ENCODE peak calls at places on chromosomes 13 and 19, in five cellular contexts. D is heart left ventricle, I is uterus, C is spleen, Q is IMR-90. L is an unnamed sample.

GRCh38 chr19:30014770-30015169 is 72.7 kb downstream of the URI1 start:
- DNase-seq in C (no peak), Q (no peak), I (no peak), D (no peak), L (no peak)

GRCh38 chr13:38223093-38223492 is 126.6 kb upstream of the UFM1 start:
- DNase-seq in I (no peak), Q (peak), C (no peak), D (no peak), L (peak)

GRCh38 chr13:99687728-99688397 is 186.6 kb downstream of the TM9SF2 start:
- DNase-seq in D (no peak), Q (no peak), C (no peak), I (no peak), L (no peak)

GRCh38 chr13:51004111-51004865 is 94.7 kb downstream of the RNASEH2B start:
- DNase-seq in C (no peak), D (no peak), I (no peak), Q (no peak), L (no peak)

GRCh38 chr13:68261105-68261504 is 1031.0 kb upstream of the PCDH9 start:
- DNase-seq in Q (no peak), C (no peak), D (no peak), I (no peak), L (peak)

GRCh38 chr13:112867301-112867711 is 101.7 kb upstream of the MCF2L start:
- DNase-seq in I (no peak), C (peak), Q (no peak), D (peak), L (no peak)

GRCh38 chr13:33723772-33724435 is 94.0 kb upstream of the RFC3 start:
- DNase-seq in I (peak), D (peak), Q (peak), C (peak), L (peak)

GRCh38 chr13:77492982-77493381 is 42.5 kb upstream of the SCEL start:
- DNase-seq in I (no peak), D (no peak), Q (no peak), C (no peak), L (peak)

GRCh38 chr19:5593963-5594255 is 26.2 kb upstream of the TINCR start:
- DNase-seq in D (no peak), C (no peak), Q (no peak), I (no peak), L (no peak)

GRCh38 chr13:106548064-106548696 is 12.7 kb upstream of the EFNB2 start:
- DNase-seq in I (no peak), C (no peak), Q (peak), D (no peak), L (no peak)

GRCh38 chr13:45658586-45659235 is 43.2 kb upstream of the ERICH6B start:
- DNase-seq in Q (peak), I (no peak), D (no peak), C (no peak), L (no peak)

GRCh38 chr19:18893573-18894253 is 2.2 kb downstream of the CERS1 start:
- DNase-seq in Q (no peak), C (peak), I (no peak), D (no peak), L (no peak)

GRCh38 chr19:18464646-18465045 is 26.7 kb upstream of the ISYNA1 start:
- DNase-seq in C (peak), D (peak), Q (peak), I (peak), L (no peak)

GRCh38 chr19:3146677-3147100 is 10.9 kb downstream of the GNA15 start:
- DNase-seq in D (no peak), C (peak), Q (no peak), I (no peak), L (peak)

GRCh38 chr19:50162988-50163387 is at the start of gene IZUMO2:
- DNase-seq in C (no peak), D (no peak), Q (no peak), I (no peak), L (no peak)

GRCh38 chr13:39119422-39119821 is 81.2 kb downstream of the NHLRC3 start:
- DNase-seq in D (no peak), Q (no peak), C (no peak), I (no peak), L (no peak)

GRCh38 chr13:40149611-40150283 is 494.3 kb downstream of the COG6 start:
- DNase-seq in Q (peak), I (peak), C (no peak), D (peak), L (peak)

GRCh38 chr19:5789886-5790572 is 934 bp downstream of the DUS3L start:
- DNase-seq in D (no peak), C (peak), I (no peak), Q (no peak), L (no peak)

GRCh38 chr19:45358213-45358792 is 12.1 kb downstream of the ERCC2 start:
- DNase-seq in Q (no peak), I (no peak), D (no peak), C (no peak), L (no peak)

GRCh38 chr19:17266589-17266974 is 661 bp upstream of the BABAM1 start:
- DNase-seq in I (no peak), C (no peak), Q (no peak), D (no peak), L (peak)

GRCh38 chr19:27705896-27706295 is 1507.1 kb downstream of the UQCRFS1 start:
- DNase-seq in Q (no peak), I (no peak), C (no peak), D (no peak), L (no peak)
- H3K4me3 ChIP-seq in Q (no peak), I (no peak), C (no peak), D (no peak), L (no peak)

GRCh38 chr13:49585220-49586157 is at the start of gene RCBTB1:
- DNase-seq in I (peak), Q (peak), C (peak), D (peak), L (peak)
- TF ChIP-seq POLR2A in I (peak), Q (no peak), C (no peak), D (peak), L (peak)

GRCh38 chr19:48858984-48859710 is 9.3 kb downstream of the PLEKHA4 start:
- DNase-seq in Q (no peak), I (no peak), C (peak), D (no peak), L (peak)
- H3K4me3 ChIP-seq in Q (no peak), I (no peak), C (no peak), D (peak), L (no peak)

GRCh38 chr13:52599037-52599852 is 43.0 kb upstream of the HNRNPA1L2 start:
- DNase-seq in I (no peak), Q (peak), D (no peak), C (no peak), L (no peak)

GRCh38 chr13:52597676-52598075 is 44.6 kb upstream of the HNRNPA1L2 start:
- DNase-seq in C (no peak), I (no peak), D (no peak), Q (no peak), L (no peak)

GRCh38 chr13:52600666-52601065 is 41.6 kb upstream of the HNRNPA1L2 start:
- DNase-seq in D (no peak), C (no peak), I (no peak), Q (no peak), L (peak)

DNA sequence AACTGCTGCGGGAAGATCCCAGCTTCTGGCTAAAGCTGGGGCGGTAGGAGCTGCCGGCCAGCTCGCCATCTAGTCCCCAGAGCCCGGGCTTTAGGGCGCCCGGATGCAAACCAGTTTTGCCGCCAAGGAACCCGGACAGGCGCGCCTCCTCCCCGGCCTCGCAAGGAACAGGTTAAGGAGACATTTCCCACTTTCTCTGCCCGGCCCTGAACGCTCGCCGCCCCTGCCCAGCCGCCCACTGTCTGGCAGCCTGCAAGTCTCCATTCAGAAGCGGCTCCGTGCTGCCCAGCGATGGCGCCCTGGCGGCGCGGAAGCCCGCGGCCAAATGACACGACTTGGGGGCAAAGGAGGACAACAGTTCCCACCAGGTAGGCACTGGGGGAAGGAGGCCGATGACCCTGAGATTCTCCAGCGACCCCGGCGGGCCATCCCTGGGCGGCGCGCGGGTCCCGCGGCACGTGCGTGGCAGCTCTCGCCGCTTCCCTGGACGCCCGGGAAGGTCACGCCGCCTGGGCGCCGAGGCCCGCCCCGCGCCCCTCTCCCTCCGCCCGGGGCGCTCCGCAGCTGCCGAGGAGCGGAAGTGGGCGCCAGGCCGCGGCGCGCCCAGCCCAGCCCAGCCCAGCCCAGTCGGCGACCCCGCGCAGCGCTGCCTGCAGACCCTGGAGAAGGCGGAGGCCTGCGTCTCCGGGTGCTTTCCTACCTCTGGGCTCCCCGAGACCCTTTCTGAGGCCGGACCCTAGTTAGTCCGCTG is 42.2 kb upstream of the HNRNPA1L2 start:
- DNase-seq in D (no peak), C (peak), I (peak), Q (peak), L (peak)
- TF ChIP-seq POLR2A in D (no peak), C (no peak), I (peak), Q (no peak), L (peak)

GRCh38 chr19:1050989-1051788 is 11.3 kb downstream of the ABCA7 start:
- DNase-seq in I (no peak), Q (no peak), D (no peak), C (no peak), L (no peak)

GRCh38 chr19:1051791-1052190 is 11.9 kb downstream of the ABCA7 start:
- DNase-seq in Q (no peak), C (no peak), D (no peak), I (no peak), L (no peak)

GRCh38 chr19:1047696-1048147 is 7.8 kb downstream of the ABCA7 start:
- DNase-seq in D (no peak), Q (no peak), I (no peak), C (no peak), L (no peak)

GRCh38 chr19:1049106-1049505 is 9.2 kb downstream of the ABCA7 start:
- DNase-seq in Q (no peak), D (no peak), I (no peak), C (no peak), L (no peak)

DNA sequence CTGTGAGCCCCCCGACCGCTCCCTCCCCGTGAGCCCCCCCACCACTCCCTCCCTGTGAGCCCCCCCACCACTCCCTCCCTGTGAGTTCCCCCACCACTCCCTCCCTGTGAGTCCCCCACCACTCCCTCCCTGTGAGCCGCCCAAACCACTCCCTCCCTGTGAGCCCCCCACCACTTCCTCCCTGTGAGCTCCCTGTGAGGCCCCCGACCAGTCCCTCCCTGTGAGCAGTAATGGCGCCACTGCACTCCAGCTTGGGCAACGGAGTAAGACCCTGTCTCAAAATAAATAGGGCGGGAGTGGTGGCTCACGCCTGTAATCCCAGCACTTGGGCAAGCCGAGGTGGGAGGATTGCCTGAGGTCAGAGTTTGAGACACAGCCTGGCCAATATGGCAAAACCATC is 9.9 kb downstream of the ABCA7 start:
- DNase-seq in D (no peak), C (no peak), Q (no peak), I (no peak), L (no peak)
- H3K4me3 ChIP-seq in D (no peak), C (no peak), Q (no peak), I (no peak), L (no peak)

L was measured in NB4.